ENCODE peak calls at places on chromosomes 1 and 21, in five cellular contexts. W, J, S, X and Z are unnamed samples. For H3K27me3 and H3K4me1, the result is how much of the 10 kb centered on the place peaks cover.

GRCh38 chr1:90122679-90123340 is 127.9 kb downstream of the ZNF326 start:
- DNase-seq in S (no peak), W (no peak), J (no peak), X (no peak), Z (no peak)

GRCh38 chr1:113391643-113392271 is 1.4 kb downstream of the MAGI3 start:
- DNase-seq in X (no peak), W (no peak), S (no peak), J (peak), Z (peak)

GRCh38 chr21:25733859-25734653 is 648 bp downstream of the ATP5PF start:
- DNase-seq in S (peak), X (no peak), J (no peak), W (peak), Z (peak)

GRCh38 chr1:113981962-113982931 is 3.0 kb downstream of the OLFML3 start:
- DNase-seq in W (peak), X (no peak), S (peak), J (no peak), Z (no peak)

GRCh38 chr1:117267232-117267774 is 56.6 kb upstream of the VTCN1 start:
- DNase-seq in J (no peak), S (no peak), W (no peak), X (no peak), Z (no peak)

GRCh38 chr1:9201421-9202239 is 32.9 kb upstream of the H6PD start:
- DNase-seq in W (peak), X (no peak), J (no peak), S (no peak), Z (peak)

GRCh38 chr1:30058966-30059365 is 664.4 kb downstream of the MATN1 start:
- DNase-seq in J (no peak), S (no peak), W (peak), X (no peak), Z (no peak)

GRCh38 chr1:44484155-44484688 is 79.2 kb downstream of the RNF220 start:
- DNase-seq in W (no peak), J (no peak), S (no peak), X (no peak), Z (no peak)

GRCh38 chr1:244963231-244963826 is 99.0 kb upstream of the HNRNPU start:
- DNase-seq in W (peak), S (no peak), J (no peak), X (no peak), Z (peak)

GRCh38 chr1:162215902-162216301 is 146.4 kb downstream of the NOS1AP start:
- DNase-seq in S (no peak), J (no peak), W (no peak), X (no peak), Z (no peak)

GRCh38 chr21:15141236-15141970 is 76.6 kb upstream of the NRIP1 start:
- DNase-seq in X (no peak), W (no peak), J (no peak), S (peak), Z (no peak)

GRCh38 chr1:84348240-84348555 is 46.7 kb downstream of the SAMD13 start:
- DNase-seq in S (peak), J (no peak), W (no peak), X (no peak), Z (no peak)

GRCh38 chr1:3074297-3074741 is 5.3 kb downstream of the PRDM16 start:
- DNase-seq in X (no peak), S (peak), W (no peak), J (no peak), Z (no peak)

GRCh38 chr21:15121655-15122120 is 56.9 kb upstream of the NRIP1 start:
- DNase-seq in S (no peak), W (no peak), J (no peak), X (no peak), Z (no peak)

GRCh38 chr1:218717611-218718010 is 372.5 kb downstream of the TGFB2 start:
- DNase-seq in J (no peak), X (no peak), W (peak), S (no peak), Z (no peak)

GRCh38 chr21:45570826-45571601 is 28.8 kb upstream of the SLC19A1 start:
- DNase-seq in S (no peak), W (peak), J (no peak), X (no peak), Z (no peak)

GRCh38 chr1:213984387-213985180 is 3.2 kb upstream of the PROX1 start:
- DNase-seq in W (no peak), S (no peak), X (no peak), J (no peak), Z (no peak)

GRCh38 chr21:36966066-36966845 is at the start of gene HLCS:
- DNase-seq in X (peak), W (peak), J (peak), S (peak), Z (peak)

GRCh38 chr1:170732262-170732595 is 68.3 kb downstream of the PRRX1 start:
- DNase-seq in S (no peak), J (no peak), X (no peak), W (no peak), Z (no peak)

GRCh38 chr1:3313579-3313955 is 140.9 kb upstream of the ARHGEF16 start:
- DNase-seq in J (no peak), S (peak), W (no peak), X (no peak), Z (no peak)

GRCh38 chr21:37532868-37533780 is 166.6 kb downstream of the DYRK1A start:
- DNase-seq in X (no peak), J (no peak), S (no peak), W (no peak), Z (no peak)

GRCh38 chr1:8120693-8121260 is 94.7 kb upstream of the ERRFI1 start:
- DNase-seq in S (no peak), J (no peak), W (peak), X (no peak), Z (no peak)

GRCh38 chr1:8127201-8127641 is 101.1 kb upstream of the ERRFI1 start:
- DNase-seq in W (no peak), J (no peak), X (no peak), S (no peak), Z (no peak)

GRCh38 chr1:8121261-8122159 is 95.4 kb upstream of the ERRFI1 start:
- DNase-seq in S (no peak), W (peak), X (no peak), J (no peak), Z (no peak)

GRCh38 chr1:8122160-8122476 is 96.0 kb upstream of the ERRFI1 start:
- DNase-seq in S (no peak), X (no peak), W (no peak), J (no peak), Z (no peak)

DNA sequence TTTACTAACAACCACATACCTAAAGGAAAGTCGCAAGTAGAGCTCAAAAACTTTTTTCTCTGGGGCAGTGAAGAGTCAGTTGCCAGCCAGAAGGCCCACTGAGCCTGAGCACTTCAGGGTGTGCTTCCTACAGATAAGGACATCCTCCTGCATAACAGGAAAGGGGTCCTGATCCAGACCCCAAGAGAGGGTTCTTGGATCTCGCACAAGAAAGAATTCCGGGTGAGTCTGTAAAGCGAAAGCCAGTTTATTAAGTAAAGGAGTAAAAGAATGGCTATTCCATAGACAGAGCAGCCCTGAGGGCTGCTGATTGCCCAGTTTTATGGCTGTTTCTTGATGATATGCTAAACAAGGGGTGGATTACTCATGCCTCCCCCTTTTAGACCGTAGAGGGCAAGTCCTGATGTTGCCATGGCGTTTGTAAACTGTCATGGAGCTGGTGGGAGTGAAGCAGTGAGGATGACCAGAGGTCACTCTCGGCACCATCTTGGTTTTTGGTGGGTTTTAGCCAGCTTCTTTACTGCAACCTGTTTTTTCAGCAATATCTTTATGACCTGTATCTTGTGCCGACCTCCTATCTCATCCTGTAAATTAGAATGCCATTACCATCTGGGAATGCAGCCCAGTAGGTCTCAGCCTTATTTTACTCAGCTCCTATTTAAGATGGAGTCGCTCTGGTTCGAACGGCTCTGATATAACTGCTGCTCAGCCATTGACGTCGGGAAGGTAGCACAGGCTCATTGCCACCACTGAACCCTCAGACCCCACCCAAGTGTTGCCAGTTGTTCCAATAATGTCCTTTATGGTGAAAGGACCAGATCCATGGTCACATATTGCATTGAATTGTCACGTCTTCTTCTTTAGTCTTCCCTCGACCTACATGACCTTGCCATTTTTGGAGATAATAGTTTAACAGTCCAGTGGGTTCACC is 96.6 kb upstream of the ERRFI1 start:
- DNase-seq in J (no peak), W (peak), X (no peak), S (no peak), Z (no peak)
- H3K27me3 ChIP-seq in J (under half), W (under half), X (under half), S (under half), Z (under half)

GRCh38 chr1:6345460-6345859 is 48.1 kb downstream of the ACOT7 start:
- DNase-seq in W (no peak), S (no peak), X (no peak), J (no peak), Z (no peak)

GRCh38 chr1:6349254-6349943 is 44.2 kb downstream of the ACOT7 start:
- DNase-seq in S (no peak), X (no peak), J (no peak), W (no peak), Z (no peak)

GRCh38 chr1:6350416-6351088 is 43.0 kb downstream of the ACOT7 start:
- DNase-seq in J (no peak), W (no peak), X (no peak), S (peak), Z (no peak)

GRCh38 chr1:6348511-6349191 is 44.9 kb downstream of the ACOT7 start:
- DNase-seq in S (no peak), J (peak), W (peak), X (peak), Z (peak)

DNA sequence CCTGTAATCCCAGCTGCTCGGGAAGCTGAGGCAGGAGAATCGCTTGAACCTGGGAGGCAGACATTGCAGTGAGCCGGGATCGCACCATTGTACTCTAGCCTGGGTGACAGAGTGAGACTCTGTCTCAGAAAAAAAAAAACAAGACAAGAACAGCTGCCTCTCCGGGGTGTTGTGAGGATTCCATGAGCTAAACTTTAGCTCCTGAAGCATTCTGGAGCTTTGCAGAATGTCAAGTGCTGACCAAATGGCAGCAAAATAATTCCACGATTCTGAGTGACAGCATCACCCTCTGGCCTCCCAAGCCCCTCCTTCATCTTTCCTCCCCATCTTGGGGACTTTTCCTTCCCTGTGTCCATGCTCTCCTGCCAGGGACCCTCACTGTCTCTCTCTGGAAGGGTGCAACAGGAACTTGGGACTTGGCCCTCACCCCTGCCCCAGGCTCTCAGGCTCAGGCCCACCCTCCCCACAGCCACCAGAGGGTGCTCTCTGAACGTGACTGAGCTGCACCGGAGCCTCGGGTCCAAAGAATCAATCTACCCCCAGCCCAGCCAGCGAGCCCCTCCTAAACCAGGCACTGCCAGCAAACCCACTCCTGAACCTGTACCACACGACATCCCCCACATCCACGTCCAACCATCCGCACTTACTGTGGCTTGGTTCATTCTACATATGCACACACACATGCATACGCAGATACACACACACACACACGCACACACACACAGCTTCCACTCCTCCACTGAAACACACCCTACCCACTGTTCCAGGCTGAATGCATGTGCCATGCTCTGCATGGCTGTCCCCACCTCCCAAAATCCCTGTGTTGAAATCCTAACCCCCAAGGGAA is 45.7 kb downstream of the ACOT7 start:
- DNase-seq in J (peak), S (no peak), W (peak), X (peak), Z (peak)
- H3K4me3 ChIP-seq in J (peak), S (no peak), W (no peak), X (peak), Z (peak)

DNA sequence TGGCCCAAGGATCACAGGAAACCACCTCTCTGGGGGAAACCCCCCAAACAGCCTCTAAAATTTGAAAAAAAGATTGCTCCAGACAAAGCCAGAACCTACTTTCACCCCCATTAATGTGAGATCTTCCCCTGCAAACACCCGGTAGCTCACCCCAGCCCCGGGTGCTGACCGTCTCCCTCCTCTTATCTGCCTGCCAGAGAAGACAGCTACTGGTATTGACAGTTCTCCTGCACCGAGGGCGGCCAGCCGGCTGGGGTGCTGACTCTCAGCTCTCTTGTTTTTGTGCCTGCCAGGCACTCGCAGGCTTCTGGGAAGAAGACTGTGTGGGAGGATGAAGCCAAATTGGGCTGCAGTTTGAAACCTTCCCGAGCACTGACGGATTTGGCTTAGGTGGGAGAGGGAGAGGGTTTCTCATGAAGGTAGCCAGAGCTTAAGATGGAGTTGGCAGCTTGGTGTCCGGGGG is 48.2 kb downstream of the RASSF5 start:
- DNase-seq in J (peak), W (no peak), X (no peak), S (no peak), Z (peak)
- H3K4me1 ChIP-seq in J (half or more), W (under half), X (half or more), S (half or more), Z (half or more)

GRCh38 chr1:24957016-24957807 is 27.1 kb upstream of the RUNX3 start:
- DNase-seq in X (no peak), J (no peak), W (no peak), S (no peak), Z (no peak)
- H3K27me3 ChIP-seq in X (under half), J (under half), W (under half), S (under half), Z (under half)

GRCh38 chr1:111639602-111640198 is 20.1 kb downstream of the RAP1A start:
- DNase-seq in S (no peak), W (no peak), J (no peak), X (no peak), Z (no peak)

GRCh38 chr1:111633736-111634135 is 14.1 kb downstream of the RAP1A start:
- DNase-seq in X (no peak), J (no peak), W (no peak), S (no peak), Z (no peak)

GRCh38 chr1:111635324-111636009 is 15.9 kb downstream of the RAP1A start:
- DNase-seq in S (no peak), J (no peak), X (no peak), W (no peak), Z (no peak)

GRCh38 chr1:111643097-111643496 is 23.5 kb downstream of the RAP1A start:
- DNase-seq in S (no peak), X (no peak), J (no peak), W (no peak), Z (no peak)

DNA sequence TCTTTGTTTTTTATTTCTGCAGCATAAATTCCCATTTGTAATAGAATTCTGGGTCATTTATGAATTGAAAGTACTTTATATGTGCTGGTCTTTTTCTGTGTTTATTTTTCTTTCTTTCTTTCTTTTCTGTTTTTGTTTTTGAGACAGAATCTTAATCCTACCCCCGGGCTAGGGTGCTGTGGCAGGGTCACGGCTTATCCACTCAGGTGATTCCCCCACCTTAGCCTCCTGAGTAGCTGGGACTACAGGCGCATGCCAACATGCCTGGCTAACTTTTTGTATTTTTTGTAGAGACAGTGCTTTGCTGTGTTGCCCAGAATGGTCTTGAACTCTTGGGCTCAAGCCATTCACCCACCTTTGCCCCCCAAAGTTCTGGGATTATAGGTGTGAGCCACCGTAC is 18.7 kb downstream of the RAP1A start:
- DNase-seq in S (no peak), W (no peak), J (no peak), X (no peak), Z (no peak)
- H3K4me3 ChIP-seq in S (no peak), W (no peak), J (no peak), X (no peak), Z (peak)

GRCh38 chr1:66351474-66351873 is 182.5 kb upstream of the SGIP1 start:
- DNase-seq in W (peak), S (no peak), X (no peak), J (no peak), Z (no peak)

GRCh38 chr1:66351913-66352312 is 182.0 kb upstream of the SGIP1 start:
- DNase-seq in S (no peak), X (peak), J (peak), W (no peak), Z (peak)

GRCh38 chr1:66354311-66354922 is 179.5 kb upstream of the SGIP1 start:
- DNase-seq in S (no peak), X (no peak), W (peak), J (no peak), Z (no peak)

GRCh38 chr1:66353207-66353606 is 180.7 kb upstream of the SGIP1 start:
- DNase-seq in J (no peak), X (no peak), S (no peak), W (no peak), Z (no peak)

DNA sequence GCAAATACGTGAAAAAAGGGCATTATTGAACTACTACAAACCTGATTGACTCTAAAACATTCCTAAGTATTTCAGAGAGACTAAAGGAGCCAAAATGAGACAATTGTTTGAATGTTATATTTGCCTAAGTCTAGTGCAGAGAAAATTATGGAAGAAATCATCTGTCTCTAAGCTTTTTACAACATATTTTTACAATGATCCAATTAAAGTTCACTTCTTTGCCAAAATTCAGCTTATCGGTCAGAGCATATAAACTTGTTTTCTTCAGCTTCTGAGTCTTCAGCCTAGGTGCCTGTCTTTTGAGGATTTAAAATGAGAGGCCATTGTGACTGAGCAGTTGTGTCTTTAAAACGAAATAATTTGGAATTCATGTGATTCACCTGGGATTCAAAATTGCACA is 181.2 kb upstream of the SGIP1 start:
- DNase-seq in X (no peak), S (no peak), W (no peak), J (no peak), Z (no peak)
- H3K4me1 ChIP-seq in X (half or more), S (half or more), W (half or more), J (half or more), Z (half or more)

GRCh38 chr1:204369006-204369726 is 9.4 kb upstream of the PLEKHA6 start:
- DNase-seq in S (no peak), X (no peak), J (no peak), W (no peak), Z (no peak)
- H3K27me3 ChIP-seq in S (under half), X (under half), J (under half), W (under half), Z (under half)

GRCh38 chr1:18192182-18192581 is 84.6 kb downstream of the IGSF21 start:
- DNase-seq in X (no peak), W (no peak), J (no peak), S (no peak), Z (no peak)

GRCh38 chr1:18191037-18191867 is 83.7 kb downstream of the IGSF21 start:
- DNase-seq in J (no peak), X (no peak), S (no peak), W (no peak), Z (no peak)

GRCh38 chr1:18190598-18190997 is 83.0 kb downstream of the IGSF21 start:
- DNase-seq in X (no peak), W (no peak), S (no peak), J (no peak), Z (no peak)

GRCh38 chr1:18191868-18192155 is 84.2 kb downstream of the IGSF21 start:
- DNase-seq in X (no peak), J (no peak), W (no peak), S (no peak), Z (no peak)

DNA sequence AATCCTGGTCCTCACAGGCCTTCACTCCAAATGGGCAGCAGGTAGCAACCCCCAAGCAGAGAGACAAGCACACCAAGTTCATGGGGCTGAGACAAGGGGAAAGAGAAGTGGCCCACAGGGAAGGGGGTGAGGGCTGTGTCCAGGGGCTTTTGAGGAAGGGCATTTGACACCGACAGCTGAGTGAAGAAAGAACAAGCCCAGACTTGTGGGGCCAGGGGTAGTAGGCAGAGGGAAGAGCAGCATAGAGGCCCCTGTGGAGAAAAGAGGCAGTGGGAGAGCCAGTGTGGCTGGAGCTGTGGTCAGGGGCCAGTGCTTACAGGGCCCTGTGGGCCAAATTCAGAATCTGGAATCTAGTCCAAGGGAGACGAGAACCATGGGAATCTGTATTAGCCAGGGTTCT is 85.4 kb downstream of the IGSF21 start:
- DNase-seq in X (no peak), W (no peak), S (no peak), J (no peak), Z (no peak)
- H3K4me3 ChIP-seq in X (no peak), W (no peak), S (no peak), J (no peak), Z (no peak)